ENCODE peak calls at places on chromosomes 3 and 15, in ten cellular contexts. One of them, this sample, is unnamed.

GRCh38 chr3:177827517-177828249 is 630.4 kb upstream of the TBL1XR1 start:
- DNase-seq in activated CD8-positive, alpha-beta memory T cell treated with anti-CD3 and anti-CD28 coated beads, Interleukin-2, amount 50 U/mL, for 48 hours: no peak
- DNase-seq in NCI-H1436 treated with DMSO at 0.1 percent for 48 hours: no peak
- DNase-seq in NCI-H1105 treated with DMSO at 0.1 percent for 48 hours: no peak
- DNase-seq in activated CD4-positive, alpha-beta T cell treated with anti-CD3 and anti-CD28 coated beads for 36 hours: no peak
- DNase-seq in neuronal stem cell: no peak
- DNase-seq in stimulated activated CD4-positive, alpha-beta T cell treated with anti-CD3 and anti-CD28 coated beads, Interleukin-1b, Interleukin-23, amount 100 ng/mL, for 4 hours: no peak
- DNase-seq in activated T-helper 2 cell treated with anti-CD3 and anti-CD28 coated beads, Interferon-gamma antibody, Interleukin-2, Interleukin-4, amounts not matched to agents 10 μg/mL and 5 μg/mL and 100 μg/mL, durations not matched to agents 14 hours and 24 hours and 36 hours: no peak
- DNase-seq in substantia nigra: no peak
- DNase-seq in RWPE1: peak; percentile 55
- DNase-seq in this sample: no peak

GRCh38 chr15:35068861-35069260 is 16.2 kb downstream of the NANOGP8 start:
- DNase-seq in RWPE1: no peak
- DNase-seq in activated T-helper 2 cell treated with anti-CD3 and anti-CD28 coated beads, Interferon-gamma antibody, Interleukin-2, Interleukin-4, amounts not matched to agents 10 μg/mL and 5 μg/mL and 100 μg/mL, durations not matched to agents 14 hours and 24 hours and 36 hours: no peak
- DNase-seq in substantia nigra: no peak
- DNase-seq in NCI-H1436 treated with DMSO at 0.1 percent for 48 hours: no peak
- DNase-seq in activated CD4-positive, alpha-beta T cell treated with anti-CD3 and anti-CD28 coated beads for 36 hours: no peak
- DNase-seq in activated CD8-positive, alpha-beta memory T cell treated with anti-CD3 and anti-CD28 coated beads, Interleukin-2, amount 50 U/mL, for 48 hours: no peak
- DNase-seq in stimulated activated CD4-positive, alpha-beta T cell treated with anti-CD3 and anti-CD28 coated beads, Interleukin-1b, Interleukin-23, amount 100 ng/mL, for 4 hours: no peak
- DNase-seq in NCI-H1105 treated with DMSO at 0.1 percent for 48 hours: no peak
- DNase-seq in neuronal stem cell: no peak
- DNase-seq in this sample: no peak

GRCh38 chr15:64426845-64427465 is 33.4 kb upstream of the ZNF609 start:
- DNase-seq in RWPE1: no peak
- DNase-seq in NCI-H1436 treated with DMSO at 0.1 percent for 48 hours: no peak
- DNase-seq in activated CD8-positive, alpha-beta memory T cell treated with anti-CD3 and anti-CD28 coated beads, Interleukin-2, amount 50 U/mL, for 48 hours: no peak
- DNase-seq in substantia nigra: no peak
- DNase-seq in neuronal stem cell: no peak
- DNase-seq in NCI-H1105 treated with DMSO at 0.1 percent for 48 hours: peak; percentile 80
- DNase-seq in activated CD4-positive, alpha-beta T cell treated with anti-CD3 and anti-CD28 coated beads for 36 hours: no peak
- DNase-seq in stimulated activated CD4-positive, alpha-beta T cell treated with anti-CD3 and anti-CD28 coated beads, Interleukin-1b, Interleukin-23, amount 100 ng/mL, for 4 hours: no peak
- DNase-seq in activated T-helper 2 cell treated with anti-CD3 and anti-CD28 coated beads, Interferon-gamma antibody, Interleukin-2, Interleukin-4, amounts not matched to agents 10 μg/mL and 5 μg/mL and 100 μg/mL, durations not matched to agents 14 hours and 24 hours and 36 hours: no peak
- DNase-seq in this sample: no peak

GRCh38 chr3:176953106-176954080 is 243.9 kb downstream of the TBL1XR1 start:
- DNase-seq in stimulated activated CD4-positive, alpha-beta T cell treated with anti-CD3 and anti-CD28 coated beads, Interleukin-1b, Interleukin-23, amount 100 ng/mL, for 4 hours: no peak
- DNase-seq in activated CD8-positive, alpha-beta memory T cell treated with anti-CD3 and anti-CD28 coated beads, Interleukin-2, amount 50 U/mL, for 48 hours: no peak
- DNase-seq in substantia nigra: no peak
- DNase-seq in NCI-H1436 treated with DMSO at 0.1 percent for 48 hours: no peak
- DNase-seq in activated CD4-positive, alpha-beta T cell treated with anti-CD3 and anti-CD28 coated beads for 36 hours: no peak
- DNase-seq in activated T-helper 2 cell treated with anti-CD3 and anti-CD28 coated beads, Interferon-gamma antibody, Interleukin-2, Interleukin-4, amounts not matched to agents 10 μg/mL and 5 μg/mL and 100 μg/mL, durations not matched to agents 14 hours and 24 hours and 36 hours: no peak
- DNase-seq in RWPE1: no peak
- DNase-seq in neuronal stem cell: no peak
- DNase-seq in NCI-H1105 treated with DMSO at 0.1 percent for 48 hours: no peak
- DNase-seq in this sample: no peak

GRCh38 chr3:71724584-71725278 is 471 bp downstream of the EIF4E3 start:
- DNase-seq in NCI-H1436 treated with DMSO at 0.1 percent for 48 hours: no peak
- DNase-seq in RWPE1: peak; percentile 14
- DNase-seq in stimulated activated CD4-positive, alpha-beta T cell treated with anti-CD3 and anti-CD28 coated beads, Interleukin-1b, Interleukin-23, amount 100 ng/mL, for 4 hours: no peak
- DNase-seq in activated T-helper 2 cell treated with anti-CD3 and anti-CD28 coated beads, Interferon-gamma antibody, Interleukin-2, Interleukin-4, amounts not matched to agents 10 μg/mL and 5 μg/mL and 100 μg/mL, durations not matched to agents 14 hours and 24 hours and 36 hours: peak; percentile 29
- DNase-seq in activated CD4-positive, alpha-beta T cell treated with anti-CD3 and anti-CD28 coated beads for 36 hours: peak; percentile 62
- DNase-seq in neuronal stem cell: peak; percentile 24
- DNase-seq in activated CD8-positive, alpha-beta memory T cell treated with anti-CD3 and anti-CD28 coated beads, Interleukin-2, amount 50 U/mL, for 48 hours: peak; percentile 76
- DNase-seq in NCI-H1105 treated with DMSO at 0.1 percent for 48 hours: no peak
- DNase-seq in substantia nigra: no peak
- DNase-seq in this sample: peak; percentile 45

GRCh38 chr3:195701042-195701910 is 19.5 kb upstream of the MUC20 start:
- DNase-seq in NCI-H1105 treated with DMSO at 0.1 percent for 48 hours: no peak
- DNase-seq in activated T-helper 2 cell treated with anti-CD3 and anti-CD28 coated beads, Interferon-gamma antibody, Interleukin-2, Interleukin-4, amounts not matched to agents 10 μg/mL and 5 μg/mL and 100 μg/mL, durations not matched to agents 14 hours and 24 hours and 36 hours: no peak
- DNase-seq in neuronal stem cell: no peak
- DNase-seq in substantia nigra: no peak
- DNase-seq in RWPE1: no peak
- DNase-seq in activated CD4-positive, alpha-beta T cell treated with anti-CD3 and anti-CD28 coated beads for 36 hours: no peak
- DNase-seq in stimulated activated CD4-positive, alpha-beta T cell treated with anti-CD3 and anti-CD28 coated beads, Interleukin-1b, Interleukin-23, amount 100 ng/mL, for 4 hours: no peak
- DNase-seq in activated CD8-positive, alpha-beta memory T cell treated with anti-CD3 and anti-CD28 coated beads, Interleukin-2, amount 50 U/mL, for 48 hours: peak; percentile 58
- DNase-seq in NCI-H1436 treated with DMSO at 0.1 percent for 48 hours: no peak
- DNase-seq in this sample: no peak

GRCh38 chr3:82672966-82673365 is 911.5 kb upstream of the GBE1 start:
- DNase-seq in RWPE1: no peak
- DNase-seq in substantia nigra: no peak
- DNase-seq in activated CD4-positive, alpha-beta T cell treated with anti-CD3 and anti-CD28 coated beads for 36 hours: no peak
- DNase-seq in NCI-H1436 treated with DMSO at 0.1 percent for 48 hours: no peak
- DNase-seq in activated T-helper 2 cell treated with anti-CD3 and anti-CD28 coated beads, Interferon-gamma antibody, Interleukin-2, Interleukin-4, amounts not matched to agents 10 μg/mL and 5 μg/mL and 100 μg/mL, durations not matched to agents 14 hours and 24 hours and 36 hours: no peak
- DNase-seq in activated CD8-positive, alpha-beta memory T cell treated with anti-CD3 and anti-CD28 coated beads, Interleukin-2, amount 50 U/mL, for 48 hours: no peak
- DNase-seq in NCI-H1105 treated with DMSO at 0.1 percent for 48 hours: no peak
- DNase-seq in neuronal stem cell: no peak
- DNase-seq in stimulated activated CD4-positive, alpha-beta T cell treated with anti-CD3 and anti-CD28 coated beads, Interleukin-1b, Interleukin-23, amount 100 ng/mL, for 4 hours: no peak
- DNase-seq in this sample: no peak

GRCh38 chr3:107430214-107431047 is 53.2 kb downstream of the CCDC54 start:
- DNase-seq in NCI-H1436 treated with DMSO at 0.1 percent for 48 hours: no peak
- DNase-seq in neuronal stem cell: peak; percentile 21
- DNase-seq in NCI-H1105 treated with DMSO at 0.1 percent for 48 hours: no peak
- DNase-seq in activated CD4-positive, alpha-beta T cell treated with anti-CD3 and anti-CD28 coated beads for 36 hours: no peak
- DNase-seq in substantia nigra: peak; percentile 35
- DNase-seq in RWPE1: no peak
- DNase-seq in stimulated activated CD4-positive, alpha-beta T cell treated with anti-CD3 and anti-CD28 coated beads, Interleukin-1b, Interleukin-23, amount 100 ng/mL, for 4 hours: no peak
- DNase-seq in activated CD8-positive, alpha-beta memory T cell treated with anti-CD3 and anti-CD28 coated beads, Interleukin-2, amount 50 U/mL, for 48 hours: peak; percentile 57
- DNase-seq in activated T-helper 2 cell treated with anti-CD3 and anti-CD28 coated beads, Interferon-gamma antibody, Interleukin-2, Interleukin-4, amounts not matched to agents 10 μg/mL and 5 μg/mL and 100 μg/mL, durations not matched to agents 14 hours and 24 hours and 36 hours: no peak
- DNase-seq in this sample: no peak

GRCh38 chr3:104846270-104846669 is 520.4 kb upstream of the ALCAM start:
- DNase-seq in substantia nigra: no peak
- DNase-seq in activated CD4-positive, alpha-beta T cell treated with anti-CD3 and anti-CD28 coated beads for 36 hours: no peak
- DNase-seq in activated CD8-positive, alpha-beta memory T cell treated with anti-CD3 and anti-CD28 coated beads, Interleukin-2, amount 50 U/mL, for 48 hours: no peak
- DNase-seq in NCI-H1436 treated with DMSO at 0.1 percent for 48 hours: no peak
- DNase-seq in stimulated activated CD4-positive, alpha-beta T cell treated with anti-CD3 and anti-CD28 coated beads, Interleukin-1b, Interleukin-23, amount 100 ng/mL, for 4 hours: no peak
- DNase-seq in activated T-helper 2 cell treated with anti-CD3 and anti-CD28 coated beads, Interferon-gamma antibody, Interleukin-2, Interleukin-4, amounts not matched to agents 10 μg/mL and 5 μg/mL and 100 μg/mL, durations not matched to agents 14 hours and 24 hours and 36 hours: no peak
- DNase-seq in NCI-H1105 treated with DMSO at 0.1 percent for 48 hours: no peak
- DNase-seq in RWPE1: no peak
- DNase-seq in neuronal stem cell: no peak
- DNase-seq in this sample: no peak

GRCh38 chr15:64412216-64412615 is 24.6 kb downstream of the TRIP4 start:
- DNase-seq in neuronal stem cell: no peak
- DNase-seq in RWPE1: peak; percentile 95
- DNase-seq in NCI-H1105 treated with DMSO at 0.1 percent for 48 hours: no peak
- DNase-seq in stimulated activated CD4-positive, alpha-beta T cell treated with anti-CD3 and anti-CD28 coated beads, Interleukin-1b, Interleukin-23, amount 100 ng/mL, for 4 hours: no peak
- DNase-seq in NCI-H1436 treated with DMSO at 0.1 percent for 48 hours: no peak
- DNase-seq in activated T-helper 2 cell treated with anti-CD3 and anti-CD28 coated beads, Interferon-gamma antibody, Interleukin-2, Interleukin-4, amounts not matched to agents 10 μg/mL and 5 μg/mL and 100 μg/mL, durations not matched to agents 14 hours and 24 hours and 36 hours: no peak
- DNase-seq in activated CD8-positive, alpha-beta memory T cell treated with anti-CD3 and anti-CD28 coated beads, Interleukin-2, amount 50 U/mL, for 48 hours: no peak
- DNase-seq in activated CD4-positive, alpha-beta T cell treated with anti-CD3 and anti-CD28 coated beads for 36 hours: no peak
- DNase-seq in substantia nigra: no peak
- DNase-seq in this sample: no peak

GRCh38 chr15:45635191-45635638 is 386 bp downstream of the SQOR start:
- DNase-seq in NCI-H1105 treated with DMSO at 0.1 percent for 48 hours: no peak
- DNase-seq in activated CD8-positive, alpha-beta memory T cell treated with anti-CD3 and anti-CD28 coated beads, Interleukin-2, amount 50 U/mL, for 48 hours: no peak
- DNase-seq in substantia nigra: peak; percentile 25
- DNase-seq in activated T-helper 2 cell treated with anti-CD3 and anti-CD28 coated beads, Interferon-gamma antibody, Interleukin-2, Interleukin-4, amounts not matched to agents 10 μg/mL and 5 μg/mL and 100 μg/mL, durations not matched to agents 14 hours and 24 hours and 36 hours: peak; percentile 57
- DNase-seq in stimulated activated CD4-positive, alpha-beta T cell treated with anti-CD3 and anti-CD28 coated beads, Interleukin-1b, Interleukin-23, amount 100 ng/mL, for 4 hours: peak; percentile 46
- DNase-seq in activated CD4-positive, alpha-beta T cell treated with anti-CD3 and anti-CD28 coated beads for 36 hours: peak; percentile 83
- DNase-seq in neuronal stem cell: peak; percentile 20
- DNase-seq in NCI-H1436 treated with DMSO at 0.1 percent for 48 hours: no peak
- DNase-seq in RWPE1: no peak
- DNase-seq in this sample: no peak

GRCh38 chr3:47536221-47536891 is 22.8 kb upstream of the ELP6 start:
- DNase-seq in NCI-H1436 treated with DMSO at 0.1 percent for 48 hours: no peak
- DNase-seq in activated T-helper 2 cell treated with anti-CD3 and anti-CD28 coated beads, Interferon-gamma antibody, Interleukin-2, Interleukin-4, amounts not matched to agents 10 μg/mL and 5 μg/mL and 100 μg/mL, durations not matched to agents 14 hours and 24 hours and 36 hours: no peak
- DNase-seq in RWPE1: no peak
- DNase-seq in stimulated activated CD4-positive, alpha-beta T cell treated with anti-CD3 and anti-CD28 coated beads, Interleukin-1b, Interleukin-23, amount 100 ng/mL, for 4 hours: no peak
- DNase-seq in substantia nigra: peak; percentile 27
- DNase-seq in activated CD8-positive, alpha-beta memory T cell treated with anti-CD3 and anti-CD28 coated beads, Interleukin-2, amount 50 U/mL, for 48 hours: no peak
- DNase-seq in neuronal stem cell: no peak
- DNase-seq in NCI-H1105 treated with DMSO at 0.1 percent for 48 hours: no peak
- DNase-seq in activated CD4-positive, alpha-beta T cell treated with anti-CD3 and anti-CD28 coated beads for 36 hours: no peak
- DNase-seq in this sample: no peak

GRCh38 chr3:171551296-171551695 is 91.1 kb upstream of the TNIK start:
- DNase-seq in activated T-helper 2 cell treated with anti-CD3 and anti-CD28 coated beads, Interferon-gamma antibody, Interleukin-2, Interleukin-4, amounts not matched to agents 10 μg/mL and 5 μg/mL and 100 μg/mL, durations not matched to agents 14 hours and 24 hours and 36 hours: no peak
- DNase-seq in substantia nigra: no peak
- DNase-seq in stimulated activated CD4-positive, alpha-beta T cell treated with anti-CD3 and anti-CD28 coated beads, Interleukin-1b, Interleukin-23, amount 100 ng/mL, for 4 hours: no peak
- DNase-seq in RWPE1: no peak
- DNase-seq in NCI-H1105 treated with DMSO at 0.1 percent for 48 hours: no peak
- DNase-seq in neuronal stem cell: no peak
- DNase-seq in activated CD4-positive, alpha-beta T cell treated with anti-CD3 and anti-CD28 coated beads for 36 hours: no peak
- DNase-seq in activated CD8-positive, alpha-beta memory T cell treated with anti-CD3 and anti-CD28 coated beads, Interleukin-2, amount 50 U/mL, for 48 hours: no peak
- DNase-seq in NCI-H1436 treated with DMSO at 0.1 percent for 48 hours: no peak
- DNase-seq in this sample: no peak

GRCh38 chr3:103052236-103052830 is 617.5 kb downstream of the ZPLD1 start:
- DNase-seq in RWPE1: no peak
- DNase-seq in NCI-H1436 treated with DMSO at 0.1 percent for 48 hours: no peak
- DNase-seq in stimulated activated CD4-positive, alpha-beta T cell treated with anti-CD3 and anti-CD28 coated beads, Interleukin-1b, Interleukin-23, amount 100 ng/mL, for 4 hours: no peak
- DNase-seq in activated CD4-positive, alpha-beta T cell treated with anti-CD3 and anti-CD28 coated beads for 36 hours: no peak
- DNase-seq in NCI-H1105 treated with DMSO at 0.1 percent for 48 hours: no peak
- DNase-seq in activated T-helper 2 cell treated with anti-CD3 and anti-CD28 coated beads, Interferon-gamma antibody, Interleukin-2, Interleukin-4, amounts not matched to agents 10 μg/mL and 5 μg/mL and 100 μg/mL, durations not matched to agents 14 hours and 24 hours and 36 hours: no peak
- DNase-seq in activated CD8-positive, alpha-beta memory T cell treated with anti-CD3 and anti-CD28 coated beads, Interleukin-2, amount 50 U/mL, for 48 hours: no peak
- DNase-seq in neuronal stem cell: no peak
- DNase-seq in substantia nigra: no peak
- DNase-seq in this sample: no peak

GRCh38 chr3:185950720-185951119 is 12.9 kb upstream of the TRA2B start:
- DNase-seq in neuronal stem cell: no peak
- DNase-seq in activated CD8-positive, alpha-beta memory T cell treated with anti-CD3 and anti-CD28 coated beads, Interleukin-2, amount 50 U/mL, for 48 hours: no peak
- DNase-seq in activated T-helper 2 cell treated with anti-CD3 and anti-CD28 coated beads, Interferon-gamma antibody, Interleukin-2, Interleukin-4, amounts not matched to agents 10 μg/mL and 5 μg/mL and 100 μg/mL, durations not matched to agents 14 hours and 24 hours and 36 hours: no peak
- DNase-seq in RWPE1: peak; percentile 52
- DNase-seq in NCI-H1436 treated with DMSO at 0.1 percent for 48 hours: no peak
- DNase-seq in NCI-H1105 treated with DMSO at 0.1 percent for 48 hours: no peak
- DNase-seq in stimulated activated CD4-positive, alpha-beta T cell treated with anti-CD3 and anti-CD28 coated beads, Interleukin-1b, Interleukin-23, amount 100 ng/mL, for 4 hours: no peak
- DNase-seq in substantia nigra: no peak
- DNase-seq in activated CD4-positive, alpha-beta T cell treated with anti-CD3 and anti-CD28 coated beads for 36 hours: no peak
- DNase-seq in this sample: no peak

GRCh38 chr3:152564454-152564853 is 270.5 kb upstream of the P2RY1 start:
- DNase-seq in NCI-H1105 treated with DMSO at 0.1 percent for 48 hours: no peak
- DNase-seq in activated CD8-positive, alpha-beta memory T cell treated with anti-CD3 and anti-CD28 coated beads, Interleukin-2, amount 50 U/mL, for 48 hours: no peak
- DNase-seq in neuronal stem cell: no peak
- DNase-seq in RWPE1: no peak
- DNase-seq in NCI-H1436 treated with DMSO at 0.1 percent for 48 hours: no peak
- DNase-seq in stimulated activated CD4-positive, alpha-beta T cell treated with anti-CD3 and anti-CD28 coated beads, Interleukin-1b, Interleukin-23, amount 100 ng/mL, for 4 hours: no peak
- DNase-seq in activated CD4-positive, alpha-beta T cell treated with anti-CD3 and anti-CD28 coated beads for 36 hours: no peak
- DNase-seq in substantia nigra: no peak
- DNase-seq in activated T-helper 2 cell treated with anti-CD3 and anti-CD28 coated beads, Interferon-gamma antibody, Interleukin-2, Interleukin-4, amounts not matched to agents 10 μg/mL and 5 μg/mL and 100 μg/mL, durations not matched to agents 14 hours and 24 hours and 36 hours: no peak
- DNase-seq in this sample: no peak

GRCh38 chr3:127383656-127384179 is 95.9 kb upstream of the PRR20G start:
- DNase-seq in activated T-helper 2 cell treated with anti-CD3 and anti-CD28 coated beads, Interferon-gamma antibody, Interleukin-2, Interleukin-4, amounts not matched to agents 10 μg/mL and 5 μg/mL and 100 μg/mL, durations not matched to agents 14 hours and 24 hours and 36 hours: no peak
- DNase-seq in activated CD8-positive, alpha-beta memory T cell treated with anti-CD3 and anti-CD28 coated beads, Interleukin-2, amount 50 U/mL, for 48 hours: no peak
- DNase-seq in substantia nigra: no peak
- DNase-seq in stimulated activated CD4-positive, alpha-beta T cell treated with anti-CD3 and anti-CD28 coated beads, Interleukin-1b, Interleukin-23, amount 100 ng/mL, for 4 hours: no peak
- DNase-seq in NCI-H1105 treated with DMSO at 0.1 percent for 48 hours: no peak
- DNase-seq in neuronal stem cell: no peak
- DNase-seq in NCI-H1436 treated with DMSO at 0.1 percent for 48 hours: no peak
- DNase-seq in RWPE1: no peak
- DNase-seq in activated CD4-positive, alpha-beta T cell treated with anti-CD3 and anti-CD28 coated beads for 36 hours: no peak
- DNase-seq in this sample: no peak

GRCh38 chr3:112811150-112811884 is 35.3 kb downstream of the CD200R1L start:
- DNase-seq in activated CD4-positive, alpha-beta T cell treated with anti-CD3 and anti-CD28 coated beads for 36 hours: no peak
- DNase-seq in RWPE1: no peak
- DNase-seq in neuronal stem cell: no peak
- DNase-seq in substantia nigra: no peak
- DNase-seq in NCI-H1436 treated with DMSO at 0.1 percent for 48 hours: no peak
- DNase-seq in stimulated activated CD4-positive, alpha-beta T cell treated with anti-CD3 and anti-CD28 coated beads, Interleukin-1b, Interleukin-23, amount 100 ng/mL, for 4 hours: no peak
- DNase-seq in activated CD8-positive, alpha-beta memory T cell treated with anti-CD3 and anti-CD28 coated beads, Interleukin-2, amount 50 U/mL, for 48 hours: no peak
- DNase-seq in activated T-helper 2 cell treated with anti-CD3 and anti-CD28 coated beads, Interferon-gamma antibody, Interleukin-2, Interleukin-4, amounts not matched to agents 10 μg/mL and 5 μg/mL and 100 μg/mL, durations not matched to agents 14 hours and 24 hours and 36 hours: no peak
- DNase-seq in NCI-H1105 treated with DMSO at 0.1 percent for 48 hours: no peak
- DNase-seq in this sample: no peak

This sample was measured in NCI-H748 treated with DMSO at 0.1 percent for 48 hours.